ENCODE peak calls at places on chromosomes 3 and 15, in eight cellular contexts. One of them, this sample, is unnamed.

GRCh38 chr3:68876112-68876713 is 56.1 kb downstream of the TAFA4 start:
- DNase-seq in NCI-H2081: peak
- DNase-seq in progenitor cell of endocrine pancreas: no peak
- DNase-seq in RPMI7951: peak
- DNase-seq in stimulated activated CD4-positive, alpha-beta T cell treated with anti-CD3 and anti-CD28 coated beads, Interleukin-15, amount 100 ng/mL, for 1 hour: no peak
- DNase-seq in mucosa of descending colon: peak
- DNase-seq in activated T-cell treated with anti-CD3 and anti-CD28 coated beads for 1 hour: no peak
- DNase-seq in kidney: no peak
- DNase-seq in this sample: no peak

GRCh38 chr15:83248944-83249343 is 35.5 kb downstream of the BNC1 start:
- DNase-seq in NCI-H2081: no peak
- DNase-seq in progenitor cell of endocrine pancreas: no peak
- DNase-seq in RPMI7951: no peak
- DNase-seq in stimulated activated CD4-positive, alpha-beta T cell treated with anti-CD3 and anti-CD28 coated beads, Interleukin-15, amount 100 ng/mL, for 1 hour: no peak
- DNase-seq in mucosa of descending colon: no peak
- DNase-seq in activated T-cell treated with anti-CD3 and anti-CD28 coated beads for 1 hour: no peak
- DNase-seq in kidney: no peak
- DNase-seq in this sample: no peak

GRCh38 chr3:41301548-41301947 is 102.2 kb downstream of the CTNNB1 start:
- DNase-seq in NCI-H2081: no peak
- DNase-seq in progenitor cell of endocrine pancreas: no peak
- DNase-seq in RPMI7951: no peak
- DNase-seq in stimulated activated CD4-positive, alpha-beta T cell treated with anti-CD3 and anti-CD28 coated beads, Interleukin-15, amount 100 ng/mL, for 1 hour: no peak
- DNase-seq in mucosa of descending colon: no peak
- DNase-seq in activated T-cell treated with anti-CD3 and anti-CD28 coated beads for 1 hour: no peak
- DNase-seq in kidney: no peak
- DNase-seq in this sample: no peak

GRCh38 chr3:182331356-182331755 is 461.9 kb upstream of the ATP11B start:
- DNase-seq in NCI-H2081: no peak
- DNase-seq in progenitor cell of endocrine pancreas: no peak
- DNase-seq in RPMI7951: no peak
- DNase-seq in stimulated activated CD4-positive, alpha-beta T cell treated with anti-CD3 and anti-CD28 coated beads, Interleukin-15, amount 100 ng/mL, for 1 hour: no peak
- DNase-seq in mucosa of descending colon: no peak
- DNase-seq in activated T-cell treated with anti-CD3 and anti-CD28 coated beads for 1 hour: no peak
- DNase-seq in kidney: no peak
- DNase-seq in this sample: peak

GRCh38 chr15:40047413-40048154 is 8.6 kb upstream of the SRP14 start:
- DNase-seq in NCI-H2081: peak
- DNase-seq in progenitor cell of endocrine pancreas: no peak
- DNase-seq in RPMI7951: peak
- DNase-seq in stimulated activated CD4-positive, alpha-beta T cell treated with anti-CD3 and anti-CD28 coated beads, Interleukin-15, amount 100 ng/mL, for 1 hour: no peak
- DNase-seq in mucosa of descending colon: peak
- DNase-seq in activated T-cell treated with anti-CD3 and anti-CD28 coated beads for 1 hour: no peak
- DNase-seq in kidney: peak
- DNase-seq in this sample: no peak

GRCh38 chr3:23762214-23763039 is 43.3 kb upstream of the UBE2E1 start:
- DNase-seq in NCI-H2081: no peak
- DNase-seq in progenitor cell of endocrine pancreas: no peak
- DNase-seq in RPMI7951: peak
- DNase-seq in stimulated activated CD4-positive, alpha-beta T cell treated with anti-CD3 and anti-CD28 coated beads, Interleukin-15, amount 100 ng/mL, for 1 hour: no peak
- DNase-seq in mucosa of descending colon: no peak
- DNase-seq in activated T-cell treated with anti-CD3 and anti-CD28 coated beads for 1 hour: no peak
- DNase-seq in kidney: no peak
- DNase-seq in this sample: no peak

GRCh38 chr3:38117163-38117716 is 19.7 kb downstream of the ACAA1 start:
- DNase-seq in NCI-H2081: no peak
- DNase-seq in progenitor cell of endocrine pancreas: no peak
- DNase-seq in RPMI7951: peak
- DNase-seq in stimulated activated CD4-positive, alpha-beta T cell treated with anti-CD3 and anti-CD28 coated beads, Interleukin-15, amount 100 ng/mL, for 1 hour: no peak
- DNase-seq in mucosa of descending colon: no peak
- DNase-seq in activated T-cell treated with anti-CD3 and anti-CD28 coated beads for 1 hour: no peak
- DNase-seq in kidney: peak
- DNase-seq in this sample: no peak

GRCh38 chr3:11949351-11949750 is 54.8 kb upstream of the SYN2 start:
- DNase-seq in NCI-H2081: no peak
- DNase-seq in progenitor cell of endocrine pancreas: no peak
- DNase-seq in RPMI7951: no peak
- DNase-seq in stimulated activated CD4-positive, alpha-beta T cell treated with anti-CD3 and anti-CD28 coated beads, Interleukin-15, amount 100 ng/mL, for 1 hour: no peak
- DNase-seq in mucosa of descending colon: no peak
- DNase-seq in activated T-cell treated with anti-CD3 and anti-CD28 coated beads for 1 hour: no peak
- DNase-seq in kidney: no peak
- DNase-seq in this sample: no peak

GRCh38 chr3:25441234-25441856 is 13.3 kb downstream of the RARB start:
- DNase-seq in NCI-H2081: no peak
- DNase-seq in progenitor cell of endocrine pancreas: no peak
- DNase-seq in RPMI7951: no peak
- DNase-seq in stimulated activated CD4-positive, alpha-beta T cell treated with anti-CD3 and anti-CD28 coated beads, Interleukin-15, amount 100 ng/mL, for 1 hour: peak
- DNase-seq in mucosa of descending colon: peak
- DNase-seq in activated T-cell treated with anti-CD3 and anti-CD28 coated beads for 1 hour: peak
- DNase-seq in kidney: no peak
- DNase-seq in this sample: no peak

GRCh38 chr15:56205061-56205876 is 38.4 kb downstream of the RFX7 start:
- DNase-seq in NCI-H2081: no peak
- DNase-seq in progenitor cell of endocrine pancreas: no peak
- DNase-seq in RPMI7951: no peak
- DNase-seq in stimulated activated CD4-positive, alpha-beta T cell treated with anti-CD3 and anti-CD28 coated beads, Interleukin-15, amount 100 ng/mL, for 1 hour: no peak
- DNase-seq in mucosa of descending colon: no peak
- DNase-seq in activated T-cell treated with anti-CD3 and anti-CD28 coated beads for 1 hour: no peak
- DNase-seq in kidney: no peak
- DNase-seq in this sample: no peak

GRCh38 chr15:45456212-45457106 is 66.1 kb downstream of the SLC30A4 start:
- DNase-seq in NCI-H2081: no peak
- DNase-seq in progenitor cell of endocrine pancreas: no peak
- DNase-seq in RPMI7951: peak
- DNase-seq in stimulated activated CD4-positive, alpha-beta T cell treated with anti-CD3 and anti-CD28 coated beads, Interleukin-15, amount 100 ng/mL, for 1 hour: no peak
- DNase-seq in mucosa of descending colon: peak
- DNase-seq in activated T-cell treated with anti-CD3 and anti-CD28 coated beads for 1 hour: peak
- DNase-seq in kidney: peak
- DNase-seq in this sample: no peak

GRCh38 chr3:81451611-81452010 is 309.8 kb downstream of the GBE1 start:
- DNase-seq in NCI-H2081: no peak
- DNase-seq in progenitor cell of endocrine pancreas: no peak
- DNase-seq in RPMI7951: no peak
- DNase-seq in stimulated activated CD4-positive, alpha-beta T cell treated with anti-CD3 and anti-CD28 coated beads, Interleukin-15, amount 100 ng/mL, for 1 hour: no peak
- DNase-seq in mucosa of descending colon: no peak
- DNase-seq in activated T-cell treated with anti-CD3 and anti-CD28 coated beads for 1 hour: no peak
- DNase-seq in kidney: no peak
- DNase-seq in this sample: no peak

GRCh38 chr3:48747015-48747615 is 30.1 kb upstream of the IP6K2 start:
- DNase-seq in NCI-H2081: no peak
- DNase-seq in progenitor cell of endocrine pancreas: no peak
- DNase-seq in RPMI7951: peak
- DNase-seq in stimulated activated CD4-positive, alpha-beta T cell treated with anti-CD3 and anti-CD28 coated beads, Interleukin-15, amount 100 ng/mL, for 1 hour: no peak
- DNase-seq in mucosa of descending colon: no peak
- DNase-seq in activated T-cell treated with anti-CD3 and anti-CD28 coated beads for 1 hour: no peak
- DNase-seq in kidney: no peak
- DNase-seq in this sample: no peak

GRCh38 chr15:85825118-85825517 is 30.4 kb upstream of the KLHL25 start:
- DNase-seq in NCI-H2081: no peak
- DNase-seq in progenitor cell of endocrine pancreas: no peak
- DNase-seq in RPMI7951: no peak
- DNase-seq in stimulated activated CD4-positive, alpha-beta T cell treated with anti-CD3 and anti-CD28 coated beads, Interleukin-15, amount 100 ng/mL, for 1 hour: no peak
- DNase-seq in mucosa of descending colon: peak
- DNase-seq in activated T-cell treated with anti-CD3 and anti-CD28 coated beads for 1 hour: no peak
- DNase-seq in kidney: no peak
- DNase-seq in this sample: no peak

GRCh38 chr3:184757010-184757651 is 45.3 kb upstream of the MAGEF1 start:
- DNase-seq in NCI-H2081: no peak
- DNase-seq in progenitor cell of endocrine pancreas: no peak
- DNase-seq in RPMI7951: peak
- DNase-seq in stimulated activated CD4-positive, alpha-beta T cell treated with anti-CD3 and anti-CD28 coated beads, Interleukin-15, amount 100 ng/mL, for 1 hour: no peak
- DNase-seq in mucosa of descending colon: peak
- DNase-seq in activated T-cell treated with anti-CD3 and anti-CD28 coated beads for 1 hour: no peak
- DNase-seq in kidney: peak
- DNase-seq in this sample: no peak

GRCh38 chr3:194579091-194579606 is 54.1 kb downstream of the TMEM44 start:
- DNase-seq in NCI-H2081: no peak
- DNase-seq in progenitor cell of endocrine pancreas: no peak
- DNase-seq in RPMI7951: peak
- DNase-seq in stimulated activated CD4-positive, alpha-beta T cell treated with anti-CD3 and anti-CD28 coated beads, Interleukin-15, amount 100 ng/mL, for 1 hour: no peak
- DNase-seq in mucosa of descending colon: no peak
- DNase-seq in activated T-cell treated with anti-CD3 and anti-CD28 coated beads for 1 hour: no peak
- DNase-seq in kidney: peak
- DNase-seq in this sample: no peak

GRCh38 chr3:43190682-43191081 is 84.8 kb upstream of the POMGNT2 start:
- DNase-seq in NCI-H2081: no peak
- DNase-seq in progenitor cell of endocrine pancreas: no peak
- DNase-seq in RPMI7951: peak
- DNase-seq in stimulated activated CD4-positive, alpha-beta T cell treated with anti-CD3 and anti-CD28 coated beads, Interleukin-15, amount 100 ng/mL, for 1 hour: no peak
- DNase-seq in mucosa of descending colon: no peak
- DNase-seq in activated T-cell treated with anti-CD3 and anti-CD28 coated beads for 1 hour: no peak
- DNase-seq in kidney: no peak
- DNase-seq in this sample: no peak

This sample was measured in NCI-H2171.